ENCODE peak calls at places on chromosome 11, in five cellular contexts. R, E, Y, P and L are unnamed samples.
A peak's percentile ranks its signal among the peaks of the same experiment; 100 is the strongest.

GRCh38 chr11:128550261-128550821 is 37.0 kb downstream of the ETS1 start:
- DNase-seq in R (no peak), E (no peak), Y (no peak), P (no peak), L (no peak)

GRCh38 chr11:35404397-35404775 is 15.0 kb downstream of the SLC1A2 start:
- DNase-seq in R (peak; percentile 64), E (peak; percentile 66), Y (peak; percentile 38), P (no peak), L (peak; percentile 87)

GRCh38 chr11:74683941-74684481 is 47.2 kb downstream of the CHRDL2 start:
- DNase-seq in R (no peak), E (peak; percentile 33), Y (peak; percentile 71), P (no peak), L (peak; percentile 47)

GRCh38 chr11:70304208-70304603 is 33.7 kb downstream of the PPFIA1 start:
- DNase-seq in R (no peak), E (no peak), Y (no peak), P (no peak), L (no peak)

GRCh38 chr11:112186304-112186703 is 11.0 kb downstream of the BCO2 start:
- DNase-seq in R (no peak), E (no peak), Y (no peak), P (no peak), L (no peak)

GRCh38 chr11:63608353-63609345 is 5.6 kb downstream of the PLAAT3 start:
- DNase-seq in R (no peak), E (no peak), Y (peak; percentile 66), P (peak; percentile 72), L (no peak)

GRCh38 chr11:72308226-72309073 is 64.5 kb upstream of the PHOX2A start:
- DNase-seq in R (no peak), E (no peak), Y (peak; percentile 98), P (peak; percentile 58), L (no peak)

GRCh38 chr11:86068138-86068861 is 584 bp downstream of the PICALM start:
- DNase-seq in R (peak; percentile 33), E (peak; percentile 63), Y (no peak), P (no peak), L (peak; percentile 72)

GRCh38 chr11:116173946-116174911 is 598.6 kb downstream of the BUD13 start:
- DNase-seq in R (peak; percentile 22), E (no peak), Y (no peak), P (no peak), L (no peak)

GRCh38 chr11:119696378-119697157 is 32.4 kb downstream of the NECTIN1 start:
- DNase-seq in R (no peak), E (peak; percentile 64), Y (no peak), P (no peak), L (no peak)

GRCh38 chr11:102010776-102011500 is 36.3 kb upstream of the CFAP300 start:
- DNase-seq in R (peak; percentile 81), E (peak; percentile 97), Y (peak; percentile 82), P (peak; percentile 67), L (no peak)

GRCh38 chr11:13465909-13466371 is 2.9 kb upstream of the BTBD10 start:
- DNase-seq in R (no peak), E (no peak), Y (peak; percentile 55), P (no peak), L (no peak)

GRCh38 chr11:128575956-128576340 is 11.4 kb downstream of the ETS1 start:
- DNase-seq in R (peak; percentile 68), E (no peak), Y (peak; percentile 69), P (no peak), L (peak; percentile 39)

GRCh38 chr11:18457435-18457834 is 1.8 kb downstream of the LDHAL6A start:
- DNase-seq in R (no peak), E (peak; percentile 66), Y (no peak), P (no peak), L (no peak)

GRCh38 chr11:108871152-108871551 is 206.3 kb downstream of the DDX10 start:
- DNase-seq in R (no peak), E (peak; percentile 55), Y (peak; percentile 75), P (no peak), L (no peak)

GRCh38 chr11:83002047-83002446 is 69.7 kb downstream of the RAB30 start:
- DNase-seq in R (no peak), E (no peak), Y (no peak), P (no peak), L (no peak)

GRCh38 chr11:8247312-8247711 is 16.4 kb downstream of the LMO1 start:
- DNase-seq in R (no peak), E (no peak), Y (no peak), P (no peak), L (no peak)

GRCh38 chr11:46160100-46160499 is 38.8 kb upstream of the PHF21A start:
- DNase-seq in R (no peak), E (no peak), Y (no peak), P (no peak), L (no peak)

GRCh38 chr11:100964400-100964799 is 165.2 kb downstream of the PGR start:
- DNase-seq in R (no peak), E (no peak), Y (peak; percentile 79), P (no peak), L (no peak)

GRCh38 chr11:90646266-90646665 is 423.4 kb upstream of the CHORDC1 start:
- DNase-seq in R (no peak), E (no peak), Y (no peak), P (no peak), L (no peak)